ENCODE peak calls at places on chromosomes 16 and 17, in seven cellular contexts. J is B cell; X is CD4-positive, alpha-beta memory T cell; C is coronary artery; F is T-cell; G is BJ; E is heart right ventricle. H is an unnamed sample.

GRCh38 chr17:18043491-18043890 is 4.3 kb downstream of the GID4 start:
- DNase-seq in X (no peak), C (no peak), J (no peak), F (no peak), E (no peak), G (no peak), H (no peak)

GRCh38 chr17:43360376-43360738 is 38.4 kb upstream of the ARL4D start:
- DNase-seq in J (peak; percentile 51), X (peak; percentile 97), F (peak; percentile 75), C (peak; percentile 85), E (peak; percentile 66), G (no peak), H (no peak)

GRCh38 chr16:55621771-55622170 is 34.0 kb upstream of the SLC6A2 start:
- DNase-seq in X (no peak), J (no peak), F (no peak), C (no peak), E (no peak), G (no peak), H (no peak)

GRCh38 chr16:77043076-77043475 is 147.9 kb upstream of the MON1B start:
- DNase-seq in E (no peak), J (no peak), F (no peak), G (no peak), C (no peak), X (no peak), H (no peak)

GRCh38 chr17:34110315-34110714 is 144.8 kb upstream of the CCL2 start:
- DNase-seq in X (no peak), E (no peak), F (no peak), J (no peak), G (no peak), C (peak; percentile 41), H (no peak)

GRCh38 chr16:13186813-13187212 is 285.4 kb downstream of the SHISA9 start:
- DNase-seq in G (no peak), F (no peak), J (no peak), C (no peak), E (no peak), X (no peak), H (no peak)

GRCh38 chr17:2055494-2056220 is 754 bp downstream of the HIC1 start:
- DNase-seq in G (no peak), J (peak; percentile 79), C (no peak), F (peak; percentile 38), E (no peak), X (no peak), H (no peak)

GRCh38 chr16:76837872-76838271 is 353.1 kb upstream of the MON1B start:
- DNase-seq in F (no peak), C (no peak), G (no peak), X (no peak), J (no peak), E (no peak), H (no peak)

GRCh38 chr17:30393911-30394867 is 15.5 kb downstream of the CPD start:
- DNase-seq in X (no peak), E (no peak), G (no peak), J (no peak), C (no peak), F (no peak), H (no peak)

GRCh38 chr17:82647593-82648164 is 565 bp downstream of the WDR45B start:
- DNase-seq in C (no peak), J (peak; percentile 78), G (no peak), F (peak; percentile 22), E (peak; percentile 41), X (peak; percentile 64), H (peak; percentile 79)

GRCh38 chr17:55295411-55296170 is 30.8 kb downstream of the HLF start:
- DNase-seq in G (no peak), C (no peak), F (peak; percentile 44), E (peak; percentile 42), X (no peak), J (peak; percentile 63), H (no peak)

GRCh38 chr16:66274335-66275110 is 92.0 kb upstream of the CDH5 start:
- DNase-seq in C (peak; percentile 40), J (no peak), E (no peak), X (no peak), G (no peak), F (no peak), H (no peak)

H was measured in tibial artery.